ENCODE peak calls at places on chromosomes 4 and X, in eight cellular contexts. One of them, this sample, is unnamed.
A peak's percentile ranks its signal among the peaks of the same experiment; 100 is the strongest.

GRCh38 chr4:13289391-13289790 is 194.7 kb downstream of the RAB28 start:
- DNase-seq in suprapubic skin: no peak
- DNase-seq in HFFc6: peak; percentile 19
- DNase-seq in AG10803: peak; percentile 50
- DNase-seq in nephron progenitor cell: no peak
- DNase-seq in mammary epithelial cell: peak; percentile 72
- DNase-seq in GM20000: no peak
- DNase-seq in upper lobe of left lung: no peak
- DNase-seq in this sample: no peak

GRCh38 chr4:5760246-5760645 is 49.2 kb downstream of the EVC start:
- DNase-seq in suprapubic skin: no peak
- DNase-seq in HFFc6: no peak
- DNase-seq in AG10803: no peak
- DNase-seq in nephron progenitor cell: no peak
- DNase-seq in mammary epithelial cell: no peak
- DNase-seq in GM20000: no peak
- DNase-seq in upper lobe of left lung: no peak
- DNase-seq in this sample: no peak

GRCh38 chr4:24795666-24796381 is 451 bp downstream of the SOD3 start:
- DNase-seq in suprapubic skin: peak; percentile 70
- DNase-seq in HFFc6: no peak
- DNase-seq in AG10803: no peak
- DNase-seq in nephron progenitor cell: no peak
- DNase-seq in mammary epithelial cell: no peak
- DNase-seq in GM20000: no peak
- DNase-seq in upper lobe of left lung: no peak
- DNase-seq in this sample: no peak

GRCh38 chr4:48947731-48948130 is 38.3 kb upstream of the CWH43 start:
- DNase-seq in suprapubic skin: no peak
- DNase-seq in HFFc6: no peak
- DNase-seq in AG10803: no peak
- DNase-seq in nephron progenitor cell: no peak
- DNase-seq in mammary epithelial cell: no peak
- DNase-seq in GM20000: no peak
- DNase-seq in upper lobe of left lung: no peak
- DNase-seq in this sample: no peak

GRCh38 chr4:121376097-121376496 is 4.7 kb downstream of the QRFPR start:
- DNase-seq in suprapubic skin: no peak
- DNase-seq in HFFc6: no peak
- DNase-seq in AG10803: no peak
- DNase-seq in nephron progenitor cell: no peak
- DNase-seq in mammary epithelial cell: peak; percentile 24
- DNase-seq in GM20000: no peak
- DNase-seq in upper lobe of left lung: no peak
- DNase-seq in this sample: no peak

GRCh38 chr4:7425591-7426468 is 8.9 kb downstream of the PSAPL1 start:
- DNase-seq in suprapubic skin: peak; percentile 72
- DNase-seq in HFFc6: no peak
- DNase-seq in AG10803: no peak
- DNase-seq in nephron progenitor cell: no peak
- DNase-seq in mammary epithelial cell: no peak
- DNase-seq in GM20000: no peak
- DNase-seq in upper lobe of left lung: peak; percentile 18
- DNase-seq in this sample: no peak

GRCh38 chr4:126364290-126364978 is 1049.7 kb downstream of the FAT4 start:
- DNase-seq in suprapubic skin: no peak
- DNase-seq in HFFc6: no peak
- DNase-seq in AG10803: peak; percentile 9
- DNase-seq in nephron progenitor cell: no peak
- DNase-seq in mammary epithelial cell: no peak
- DNase-seq in GM20000: no peak
- DNase-seq in upper lobe of left lung: no peak
- DNase-seq in this sample: no peak

GRCh38 chr4:9924750-9925149 is 96.5 kb downstream of the SLC2A9 start:
- DNase-seq in suprapubic skin: no peak
- DNase-seq in HFFc6: no peak
- DNase-seq in AG10803: peak; percentile 67
- DNase-seq in nephron progenitor cell: no peak
- DNase-seq in mammary epithelial cell: peak; percentile 91
- DNase-seq in GM20000: no peak
- DNase-seq in upper lobe of left lung: no peak
- DNase-seq in this sample: peak; percentile 4

GRCh38 chr4:72797486-72797885 is 228.5 kb upstream of the ADAMTS3 start:
- DNase-seq in suprapubic skin: no peak
- DNase-seq in HFFc6: no peak
- DNase-seq in AG10803: no peak
- DNase-seq in nephron progenitor cell: no peak
- DNase-seq in mammary epithelial cell: no peak
- DNase-seq in GM20000: no peak
- DNase-seq in upper lobe of left lung: no peak
- DNase-seq in this sample: no peak

GRCh38 chr4:187235456-187236170 is 512.0 kb upstream of the FAT1 start:
- DNase-seq in suprapubic skin: no peak
- DNase-seq in HFFc6: no peak
- DNase-seq in AG10803: peak; percentile 28
- DNase-seq in nephron progenitor cell: no peak
- DNase-seq in mammary epithelial cell: no peak
- DNase-seq in GM20000: no peak
- DNase-seq in upper lobe of left lung: no peak
- DNase-seq in this sample: no peak

GRCh38 chrX:134849390-134849789 is 141.4 kb upstream of the SMIM10 start:
- DNase-seq in suprapubic skin: no peak
- DNase-seq in HFFc6: peak; percentile 31
- DNase-seq in AG10803: peak; percentile 42
- DNase-seq in nephron progenitor cell: no peak
- DNase-seq in mammary epithelial cell: peak; percentile 11
- DNase-seq in GM20000: no peak
- DNase-seq in upper lobe of left lung: no peak
- DNase-seq in this sample: no peak

GRCh38 chr4:7059673-7060072 is 8.2 kb downstream of the GRPEL1 start:
- DNase-seq in suprapubic skin: peak; percentile 35
- DNase-seq in HFFc6: no peak
- DNase-seq in AG10803: no peak
- DNase-seq in nephron progenitor cell: no peak
- DNase-seq in mammary epithelial cell: no peak
- DNase-seq in GM20000: no peak
- DNase-seq in upper lobe of left lung: peak; percentile 35
- DNase-seq in this sample: no peak

GRCh38 chr4:9765091-9765490 is 16.3 kb upstream of the DRD5 start:
- DNase-seq in suprapubic skin: no peak
- DNase-seq in HFFc6: no peak
- DNase-seq in AG10803: peak; percentile 1
- DNase-seq in nephron progenitor cell: peak; percentile 25
- DNase-seq in mammary epithelial cell: no peak
- DNase-seq in GM20000: peak; percentile 35
- DNase-seq in upper lobe of left lung: peak; percentile 28
- DNase-seq in this sample: no peak

GRCh38 chr4:140884431-140885058 is 128.4 kb upstream of the TBC1D9 start:
- DNase-seq in suprapubic skin: no peak
- DNase-seq in HFFc6: peak; percentile 69
- DNase-seq in AG10803: peak; percentile 80
- DNase-seq in nephron progenitor cell: peak; percentile 44
- DNase-seq in mammary epithelial cell: peak; percentile 46
- DNase-seq in GM20000: peak; percentile 59
- DNase-seq in upper lobe of left lung: peak; percentile 23
- DNase-seq in this sample: no peak

GRCh38 chr4:88758264-88758663 is 60.6 kb upstream of the NAP1L5 start:
- DNase-seq in suprapubic skin: no peak
- DNase-seq in HFFc6: no peak
- DNase-seq in AG10803: no peak
- DNase-seq in nephron progenitor cell: no peak
- DNase-seq in mammary epithelial cell: no peak
- DNase-seq in GM20000: no peak
- DNase-seq in upper lobe of left lung: no peak
- DNase-seq in this sample: no peak

GRCh38 chr4:17667653-17668201 is 53.3 kb downstream of the MED28 start:
- DNase-seq in suprapubic skin: no peak
- DNase-seq in HFFc6: no peak
- DNase-seq in AG10803: no peak
- DNase-seq in nephron progenitor cell: no peak
- DNase-seq in mammary epithelial cell: no peak
- DNase-seq in GM20000: no peak
- DNase-seq in upper lobe of left lung: no peak
- DNase-seq in this sample: no peak

GRCh38 chr4:134313591-134313990 is 112.0 kb upstream of the PABPC4L start:
- DNase-seq in suprapubic skin: no peak
- DNase-seq in HFFc6: peak; percentile 67
- DNase-seq in AG10803: no peak
- DNase-seq in nephron progenitor cell: no peak
- DNase-seq in mammary epithelial cell: no peak
- DNase-seq in GM20000: no peak
- DNase-seq in upper lobe of left lung: no peak
- DNase-seq in this sample: no peak

GRCh38 chr4:118308306-118309030 is 44.3 kb downstream of the PRSS12 start:
- DNase-seq in suprapubic skin: no peak
- DNase-seq in HFFc6: no peak
- DNase-seq in AG10803: no peak
- DNase-seq in nephron progenitor cell: no peak
- DNase-seq in mammary epithelial cell: no peak
- DNase-seq in GM20000: no peak
- DNase-seq in upper lobe of left lung: no peak
- DNase-seq in this sample: no peak

GRCh38 chr4:3452376-3452775 is 10.6 kb downstream of the HGFAC start:
- DNase-seq in suprapubic skin: no peak
- DNase-seq in HFFc6: no peak
- DNase-seq in AG10803: no peak
- DNase-seq in nephron progenitor cell: no peak
- DNase-seq in mammary epithelial cell: no peak
- DNase-seq in GM20000: no peak
- DNase-seq in upper lobe of left lung: no peak
- DNase-seq in this sample: no peak
- TF ChIP-seq CTCF in suprapubic skin: no peak
- TF ChIP-seq CTCF in HFFc6: peak; percentile 70
- TF ChIP-seq CTCF in AG10803: peak; percentile 18
- TF ChIP-seq CTCF in nephron progenitor cell: peak; percentile 38
- TF ChIP-seq CTCF in mammary epithelial cell: peak; percentile 3
- TF ChIP-seq CTCF in GM20000: peak; percentile 13
- TF ChIP-seq CTCF in upper lobe of left lung: no peak
- TF ChIP-seq CTCF in this sample: peak; percentile 31

GRCh38 chr4:3192827-3193226 is 56.1 kb upstream of the MSANTD1 start:
- DNase-seq in suprapubic skin: no peak
- DNase-seq in HFFc6: no peak
- DNase-seq in AG10803: no peak
- DNase-seq in nephron progenitor cell: no peak
- DNase-seq in mammary epithelial cell: no peak
- DNase-seq in GM20000: no peak
- DNase-seq in upper lobe of left lung: no peak
- DNase-seq in this sample: no peak

GRCh38 chr4:3189459-3189858 is 59.5 kb upstream of the MSANTD1 start:
- DNase-seq in suprapubic skin: no peak
- DNase-seq in HFFc6: no peak
- DNase-seq in AG10803: no peak
- DNase-seq in nephron progenitor cell: no peak
- DNase-seq in mammary epithelial cell: no peak
- DNase-seq in GM20000: no peak
- DNase-seq in upper lobe of left lung: no peak
- DNase-seq in this sample: no peak

GRCh38 chr4:3188118-3188517 is 60.8 kb upstream of the MSANTD1 start:
- DNase-seq in suprapubic skin: no peak
- DNase-seq in HFFc6: no peak
- DNase-seq in AG10803: no peak
- DNase-seq in nephron progenitor cell: no peak
- DNase-seq in mammary epithelial cell: no peak
- DNase-seq in GM20000: no peak
- DNase-seq in upper lobe of left lung: no peak
- DNase-seq in this sample: no peak

GRCh38 chr4:3192188-3192587 is 56.8 kb upstream of the MSANTD1 start:
- DNase-seq in suprapubic skin: no peak
- DNase-seq in HFFc6: no peak
- DNase-seq in AG10803: no peak
- DNase-seq in nephron progenitor cell: no peak
- DNase-seq in mammary epithelial cell: peak; percentile 4
- DNase-seq in GM20000: no peak
- DNase-seq in upper lobe of left lung: no peak
- DNase-seq in this sample: no peak

GRCh38 chr4:3190549-3190948 is 58.4 kb upstream of the MSANTD1 start:
- DNase-seq in suprapubic skin: no peak
- DNase-seq in HFFc6: no peak
- DNase-seq in AG10803: no peak
- DNase-seq in nephron progenitor cell: no peak
- DNase-seq in mammary epithelial cell: no peak
- DNase-seq in GM20000: no peak
- DNase-seq in upper lobe of left lung: no peak
- DNase-seq in this sample: no peak
- TF ChIP-seq CTCF in suprapubic skin: no peak
- TF ChIP-seq CTCF in HFFc6: no peak
- TF ChIP-seq CTCF in AG10803: no peak
- TF ChIP-seq CTCF in nephron progenitor cell: no peak
- TF ChIP-seq CTCF in mammary epithelial cell: no peak
- TF ChIP-seq CTCF in GM20000: no peak
- TF ChIP-seq CTCF in upper lobe of left lung: no peak
- TF ChIP-seq CTCF in this sample: no peak

GRCh38 chr4:14384824-14385223 is 617.5 kb upstream of the CPEB2 start:
- DNase-seq in suprapubic skin: no peak
- DNase-seq in HFFc6: no peak
- DNase-seq in AG10803: no peak
- DNase-seq in nephron progenitor cell: no peak
- DNase-seq in mammary epithelial cell: no peak
- DNase-seq in GM20000: no peak
- DNase-seq in upper lobe of left lung: no peak
- DNase-seq in this sample: no peak

GRCh38 chr4:14387647-14388046 is 614.6 kb upstream of the CPEB2 start:
- DNase-seq in suprapubic skin: no peak
- DNase-seq in HFFc6: no peak
- DNase-seq in AG10803: no peak
- DNase-seq in nephron progenitor cell: no peak
- DNase-seq in mammary epithelial cell: no peak
- DNase-seq in GM20000: no peak
- DNase-seq in upper lobe of left lung: no peak
- DNase-seq in this sample: no peak

GRCh38 chr4:14383652-14384051 is 618.6 kb upstream of the CPEB2 start:
- DNase-seq in suprapubic skin: no peak
- DNase-seq in HFFc6: no peak
- DNase-seq in AG10803: no peak
- DNase-seq in nephron progenitor cell: no peak
- DNase-seq in mammary epithelial cell: no peak
- DNase-seq in GM20000: no peak
- DNase-seq in upper lobe of left lung: no peak
- DNase-seq in this sample: no peak

DNA sequence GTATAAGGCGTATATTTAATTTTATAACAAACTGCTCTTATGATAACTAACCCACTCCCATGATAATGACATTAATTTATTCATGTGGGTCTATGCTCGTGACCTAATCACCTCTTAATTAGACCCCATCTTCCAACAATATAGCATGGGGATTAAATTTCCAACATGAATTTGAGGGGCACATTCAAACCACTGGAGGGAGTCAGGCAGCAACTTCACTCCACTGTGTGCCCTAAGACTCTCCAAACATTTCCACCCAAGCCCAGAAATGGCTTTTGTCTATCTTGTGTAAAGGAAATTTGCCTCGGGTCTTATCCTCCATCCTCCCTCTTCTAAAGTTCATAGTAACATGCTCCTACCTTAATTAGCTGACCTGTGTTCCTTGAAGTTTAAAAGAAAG is 616.1 kb upstream of the CPEB2 start:
- DNase-seq in suprapubic skin: no peak
- DNase-seq in HFFc6: no peak
- DNase-seq in AG10803: no peak
- DNase-seq in nephron progenitor cell: no peak
- DNase-seq in mammary epithelial cell: no peak
- DNase-seq in GM20000: no peak
- DNase-seq in upper lobe of left lung: no peak
- DNase-seq in this sample: no peak
- TF ChIP-seq CTCF in suprapubic skin: no peak
- TF ChIP-seq CTCF in HFFc6: no peak
- TF ChIP-seq CTCF in AG10803: no peak
- TF ChIP-seq CTCF in nephron progenitor cell: no peak
- TF ChIP-seq CTCF in mammary epithelial cell: peak; percentile 7
- TF ChIP-seq CTCF in GM20000: no peak
- TF ChIP-seq CTCF in upper lobe of left lung: no peak
- TF ChIP-seq CTCF in this sample: no peak

GRCh38 chrX:112874140-112874539 is 33.5 kb upstream of the AMOT start:
- DNase-seq in suprapubic skin: no peak
- DNase-seq in HFFc6: no peak
- DNase-seq in AG10803: peak; percentile 43
- DNase-seq in nephron progenitor cell: no peak
- DNase-seq in mammary epithelial cell: no peak
- DNase-seq in GM20000: no peak
- DNase-seq in upper lobe of left lung: no peak
- DNase-seq in this sample: no peak
- TF ChIP-seq CTCF in suprapubic skin: no peak
- TF ChIP-seq CTCF in HFFc6: no peak
- TF ChIP-seq CTCF in AG10803: peak; percentile 27
- TF ChIP-seq CTCF in nephron progenitor cell: no peak
- TF ChIP-seq CTCF in mammary epithelial cell: no peak
- TF ChIP-seq CTCF in GM20000: no peak
- TF ChIP-seq CTCF in upper lobe of left lung: no peak
- TF ChIP-seq CTCF in this sample: no peak

This sample was measured in BJ.